ENCODE peak calls at places on chromosomes 12 and 14, in nine cellular contexts. One of them, this sample, is unnamed.
A peak's percentile ranks its signal among the peaks of the same experiment; 100 is the strongest.

GRCh38 chr14:65304963-65305362 is 107.6 kb upstream of the FUT8 start:
- DNase-seq in cardiac muscle cell: no peak
- DNase-seq in GM12878: no peak
- DNase-seq in tibial artery: no peak
- DNase-seq in heart right ventricle: no peak
- DNase-seq in astrocyte of the cerebellum: no peak
- DNase-seq in left ventricle myocardium inferior: no peak
- DNase-seq in BE2C: no peak
- DNase-seq in right atrium auricular region: no peak
- DNase-seq in this sample: no peak

GRCh38 chr12:51591020-51591901 is at the start of gene SCN8A:
- DNase-seq in BE2C: peak; percentile 92
- DNase-seq in cardiac muscle cell: peak; percentile 34
- DNase-seq in right atrium auricular region: no peak
- DNase-seq in astrocyte of the cerebellum: no peak
- DNase-seq in heart right ventricle: peak; percentile 19
- DNase-seq in left ventricle myocardium inferior: peak; percentile 23
- DNase-seq in GM12878: no peak
- DNase-seq in tibial artery: no peak
- DNase-seq in this sample: peak; percentile 61

GRCh38 chr12:10331642-10332239 is 24.1 kb downstream of the KLRD1 start:
- DNase-seq in left ventricle myocardium inferior: no peak
- DNase-seq in right atrium auricular region: no peak
- DNase-seq in astrocyte of the cerebellum: peak; percentile 50
- DNase-seq in cardiac muscle cell: peak; percentile 76
- DNase-seq in heart right ventricle: no peak
- DNase-seq in GM12878: no peak
- DNase-seq in BE2C: no peak
- DNase-seq in tibial artery: no peak
- DNase-seq in this sample: peak; percentile 28

GRCh38 chr14:68593806-68594536 is 198.9 kb downstream of the ZFP36L1 start:
- DNase-seq in BE2C: no peak
- DNase-seq in astrocyte of the cerebellum: no peak
- DNase-seq in left ventricle myocardium inferior: no peak
- DNase-seq in tibial artery: no peak
- DNase-seq in cardiac muscle cell: peak; percentile 30
- DNase-seq in GM12878: no peak
- DNase-seq in right atrium auricular region: no peak
- DNase-seq in heart right ventricle: no peak
- DNase-seq in this sample: no peak

GRCh38 chr14:30403791-30404190 is 155.2 kb upstream of the G2E3 start:
- DNase-seq in tibial artery: no peak
- DNase-seq in heart right ventricle: no peak
- DNase-seq in right atrium auricular region: no peak
- DNase-seq in cardiac muscle cell: no peak
- DNase-seq in astrocyte of the cerebellum: no peak
- DNase-seq in left ventricle myocardium inferior: no peak
- DNase-seq in GM12878: no peak
- DNase-seq in BE2C: no peak
- DNase-seq in this sample: no peak

GRCh38 chr12:30996255-30996654 is 69.7 kb downstream of the TSPAN11 start:
- DNase-seq in GM12878: no peak
- DNase-seq in left ventricle myocardium inferior: no peak
- DNase-seq in heart right ventricle: no peak
- DNase-seq in cardiac muscle cell: peak; percentile 67
- DNase-seq in astrocyte of the cerebellum: peak; percentile 61
- DNase-seq in tibial artery: no peak
- DNase-seq in BE2C: no peak
- DNase-seq in right atrium auricular region: no peak
- DNase-seq in this sample: no peak

GRCh38 chr14:75542585-75543091 is 20.4 kb downstream of the BATF start:
- DNase-seq in cardiac muscle cell: peak; percentile 85
- DNase-seq in GM12878: no peak
- DNase-seq in heart right ventricle: peak; percentile 44
- DNase-seq in BE2C: no peak
- DNase-seq in astrocyte of the cerebellum: no peak
- DNase-seq in left ventricle myocardium inferior: peak; percentile 59
- DNase-seq in right atrium auricular region: peak; percentile 81
- DNase-seq in tibial artery: peak; percentile 79
- DNase-seq in this sample: peak; percentile 46

GRCh38 chr12:55704824-55705780 is 2.6 kb downstream of the ITGA7 start:
- DNase-seq in BE2C: no peak
- DNase-seq in right atrium auricular region: no peak
- DNase-seq in GM12878: no peak
- DNase-seq in cardiac muscle cell: no peak
- DNase-seq in heart right ventricle: no peak
- DNase-seq in astrocyte of the cerebellum: no peak
- DNase-seq in tibial artery: no peak
- DNase-seq in left ventricle myocardium inferior: peak; percentile 5
- DNase-seq in this sample: no peak

GRCh38 chr12:2239376-2240010 is 186.7 kb downstream of the CACNA1C start:
- DNase-seq in tibial artery: peak; percentile 28
- DNase-seq in cardiac muscle cell: peak; percentile 50
- DNase-seq in BE2C: no peak
- DNase-seq in heart right ventricle: peak; percentile 70
- DNase-seq in GM12878: no peak
- DNase-seq in left ventricle myocardium inferior: peak; percentile 63
- DNase-seq in right atrium auricular region: no peak
- DNase-seq in astrocyte of the cerebellum: no peak
- DNase-seq in this sample: no peak

GRCh38 chr12:104309446-104309993 is 6.0 kb downstream of the EID3 start:
- DNase-seq in BE2C: no peak
- DNase-seq in GM12878: no peak
- DNase-seq in left ventricle myocardium inferior: no peak
- DNase-seq in heart right ventricle: no peak
- DNase-seq in cardiac muscle cell: no peak
- DNase-seq in tibial artery: no peak
- DNase-seq in astrocyte of the cerebellum: no peak
- DNase-seq in right atrium auricular region: no peak
- DNase-seq in this sample: no peak

GRCh38 chr14:89481167-89481566 is 64.1 kb upstream of the FOXN3 start:
- DNase-seq in left ventricle myocardium inferior: peak; percentile 70
- DNase-seq in cardiac muscle cell: no peak
- DNase-seq in astrocyte of the cerebellum: no peak
- DNase-seq in right atrium auricular region: peak; percentile 94
- DNase-seq in heart right ventricle: peak; percentile 42
- DNase-seq in tibial artery: peak; percentile 83
- DNase-seq in GM12878: no peak
- DNase-seq in BE2C: no peak
- DNase-seq in this sample: no peak

GRCh38 chr12:46269429-46270241 is 792 bp upstream of the SLC38A1 start:
- DNase-seq in right atrium auricular region: no peak
- DNase-seq in heart right ventricle: no peak
- DNase-seq in GM12878: no peak
- DNase-seq in tibial artery: no peak
- DNase-seq in cardiac muscle cell: no peak
- DNase-seq in left ventricle myocardium inferior: no peak
- DNase-seq in astrocyte of the cerebellum: no peak
- DNase-seq in BE2C: no peak
- DNase-seq in this sample: peak; percentile 48

GRCh38 chr14:39576258-39576657 is 144.0 kb upstream of the FBXO33 start:
- DNase-seq in astrocyte of the cerebellum: no peak
- DNase-seq in heart right ventricle: no peak
- DNase-seq in left ventricle myocardium inferior: no peak
- DNase-seq in cardiac muscle cell: no peak
- DNase-seq in tibial artery: no peak
- DNase-seq in right atrium auricular region: no peak
- DNase-seq in GM12878: no peak
- DNase-seq in BE2C: no peak
- DNase-seq in this sample: no peak
- TF ChIP-seq CTCF in astrocyte of the cerebellum: no peak
- TF ChIP-seq CTCF in heart right ventricle: no peak
- TF ChIP-seq CTCF in left ventricle myocardium inferior: no peak
- TF ChIP-seq CTCF in cardiac muscle cell: no peak
- TF ChIP-seq CTCF in tibial artery: no peak
- TF ChIP-seq CTCF in right atrium auricular region: no peak
- TF ChIP-seq CTCF in GM12878: no peak
- TF ChIP-seq CTCF in BE2C: no peak
- TF ChIP-seq CTCF in this sample: no peak

DNA sequence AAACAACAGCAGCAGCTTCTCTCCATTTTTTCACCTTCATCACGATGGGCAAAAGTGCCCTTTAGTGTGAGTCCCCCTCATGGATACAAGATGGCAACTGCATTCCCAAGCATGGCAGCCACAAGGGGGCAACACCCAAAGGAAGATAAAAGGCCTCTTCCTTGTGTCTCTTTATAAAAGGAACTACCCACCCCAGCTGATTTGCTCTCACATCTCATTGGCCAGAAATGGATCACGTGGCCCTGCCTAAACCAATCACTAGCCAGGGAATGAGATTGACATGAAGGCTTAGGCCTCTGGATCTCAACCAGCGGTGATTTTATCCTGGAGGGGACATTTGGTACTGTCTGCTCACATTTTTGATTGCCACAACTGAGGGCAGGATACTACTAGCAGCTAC is 21.9 kb upstream of the IFT81 start:
- DNase-seq in cardiac muscle cell: peak; percentile 52
- DNase-seq in BE2C: peak; percentile 93
- DNase-seq in heart right ventricle: no peak
- DNase-seq in astrocyte of the cerebellum: peak; percentile 19
- DNase-seq in left ventricle myocardium inferior: no peak
- DNase-seq in GM12878: no peak
- DNase-seq in tibial artery: peak; percentile 49
- DNase-seq in right atrium auricular region: no peak
- DNase-seq in this sample: peak; percentile 53
- TF ChIP-seq CTCF in cardiac muscle cell: peak; percentile 32
- TF ChIP-seq CTCF in BE2C: peak; percentile 92
- TF ChIP-seq CTCF in heart right ventricle: peak; percentile 26
- TF ChIP-seq CTCF in astrocyte of the cerebellum: peak; percentile 41
- TF ChIP-seq CTCF in left ventricle myocardium inferior: peak; percentile 36
- TF ChIP-seq CTCF in GM12878: peak; percentile 9
- TF ChIP-seq CTCF in tibial artery: peak; percentile 16
- TF ChIP-seq CTCF in right atrium auricular region: no peak
- TF ChIP-seq CTCF in this sample: no peak

GRCh38 chr12:62698701-62699101 is 232.1 kb downstream of the MON2 start:
- DNase-seq in left ventricle myocardium inferior: no peak
- DNase-seq in BE2C: no peak
- DNase-seq in right atrium auricular region: no peak
- DNase-seq in tibial artery: no peak
- DNase-seq in heart right ventricle: no peak
- DNase-seq in astrocyte of the cerebellum: no peak
- DNase-seq in GM12878: no peak
- DNase-seq in cardiac muscle cell: peak; percentile 70
- DNase-seq in this sample: no peak

GRCh38 chr12:62700091-62700490 is 233.5 kb downstream of the MON2 start:
- DNase-seq in astrocyte of the cerebellum: no peak
- DNase-seq in BE2C: no peak
- DNase-seq in heart right ventricle: no peak
- DNase-seq in tibial artery: no peak
- DNase-seq in left ventricle myocardium inferior: no peak
- DNase-seq in cardiac muscle cell: no peak
- DNase-seq in GM12878: no peak
- DNase-seq in right atrium auricular region: no peak
- DNase-seq in this sample: no peak

GRCh38 chr12:62697893-62698292 is 231.3 kb downstream of the MON2 start:
- DNase-seq in left ventricle myocardium inferior: no peak
- DNase-seq in GM12878: no peak
- DNase-seq in right atrium auricular region: no peak
- DNase-seq in heart right ventricle: no peak
- DNase-seq in tibial artery: no peak
- DNase-seq in astrocyte of the cerebellum: no peak
- DNase-seq in cardiac muscle cell: peak; percentile 50
- DNase-seq in BE2C: no peak
- DNase-seq in this sample: no peak

GRCh38 chr12:62701492-62701891 is 233.5 kb downstream of the PPM1H start:
- DNase-seq in BE2C: no peak
- DNase-seq in cardiac muscle cell: no peak
- DNase-seq in tibial artery: no peak
- DNase-seq in left ventricle myocardium inferior: no peak
- DNase-seq in GM12878: no peak
- DNase-seq in heart right ventricle: no peak
- DNase-seq in astrocyte of the cerebellum: no peak
- DNase-seq in right atrium auricular region: no peak
- DNase-seq in this sample: no peak

GRCh38 chr12:62703011-62703380 is 232.0 kb downstream of the PPM1H start:
- DNase-seq in tibial artery: no peak
- DNase-seq in cardiac muscle cell: peak; percentile 61
- DNase-seq in GM12878: no peak
- DNase-seq in heart right ventricle: no peak
- DNase-seq in astrocyte of the cerebellum: no peak
- DNase-seq in right atrium auricular region: no peak
- DNase-seq in left ventricle myocardium inferior: no peak
- DNase-seq in BE2C: no peak
- DNase-seq in this sample: no peak
- TF ChIP-seq CTCF in tibial artery: no peak
- TF ChIP-seq CTCF in cardiac muscle cell: no peak
- TF ChIP-seq CTCF in GM12878: no peak
- TF ChIP-seq CTCF in heart right ventricle: no peak
- TF ChIP-seq CTCF in astrocyte of the cerebellum: no peak
- TF ChIP-seq CTCF in right atrium auricular region: no peak
- TF ChIP-seq CTCF in left ventricle myocardium inferior: no peak
- TF ChIP-seq CTCF in BE2C: no peak
- TF ChIP-seq CTCF in this sample: no peak

GRCh38 chr14:105547741-105548169 is 21.4 kb downstream of the TMEM121 start:
- DNase-seq in cardiac muscle cell: no peak
- DNase-seq in right atrium auricular region: no peak
- DNase-seq in GM12878: no peak
- DNase-seq in astrocyte of the cerebellum: no peak
- DNase-seq in tibial artery: no peak
- DNase-seq in BE2C: no peak
- DNase-seq in heart right ventricle: no peak
- DNase-seq in left ventricle myocardium inferior: no peak
- DNase-seq in this sample: no peak
- TF ChIP-seq CTCF in cardiac muscle cell: no peak
- TF ChIP-seq CTCF in right atrium auricular region: no peak
- TF ChIP-seq CTCF in GM12878: no peak
- TF ChIP-seq CTCF in astrocyte of the cerebellum: no peak
- TF ChIP-seq CTCF in tibial artery: no peak
- TF ChIP-seq CTCF in BE2C: no peak
- TF ChIP-seq CTCF in heart right ventricle: no peak
- TF ChIP-seq CTCF in left ventricle myocardium inferior: no peak
- TF ChIP-seq CTCF in this sample: no peak

GRCh38 chr14:52015411-52016030 is 26.2 kb downstream of the RTRAF start:
- DNase-seq in astrocyte of the cerebellum: no peak
- DNase-seq in BE2C: peak; percentile 52
- DNase-seq in tibial artery: no peak
- DNase-seq in left ventricle myocardium inferior: no peak
- DNase-seq in heart right ventricle: no peak
- DNase-seq in right atrium auricular region: no peak
- DNase-seq in cardiac muscle cell: peak; percentile 53
- DNase-seq in GM12878: no peak
- DNase-seq in this sample: no peak
- TF ChIP-seq CTCF in astrocyte of the cerebellum: peak; percentile 53
- TF ChIP-seq CTCF in BE2C: peak; percentile 76
- TF ChIP-seq CTCF in tibial artery: peak; percentile 24
- TF ChIP-seq CTCF in left ventricle myocardium inferior: peak; percentile 66
- TF ChIP-seq CTCF in heart right ventricle: peak; percentile 45
- TF ChIP-seq CTCF in right atrium auricular region: peak; percentile 43
- TF ChIP-seq CTCF in cardiac muscle cell: peak; percentile 57
- TF ChIP-seq CTCF in GM12878: peak; percentile 29
- TF ChIP-seq CTCF in this sample: peak; percentile 20

This sample was measured in Calu3.